ENCODE peak calls at places on chromosomes 7 and 10, in six cellular contexts. T, Q, X, D, I and N are unnamed samples.

GRCh38 chr7:95527033-95527775 is 41.5 kb downstream of the ASB4 start:
- DNase-seq in I (peak), D (no peak), Q (peak), X (peak), T (peak), N (peak)

GRCh38 chr10:62050941-62051433 is 149.5 kb downstream of the ARID5B start:
- DNase-seq in Q (no peak), D (peak), X (no peak), I (peak), T (peak), N (no peak)

GRCh38 chr7:107879400-107880035 is 11.5 kb upstream of the DLD start:
- DNase-seq in X (peak), D (no peak), Q (no peak), I (peak), T (peak), N (peak)

GRCh38 chr10:7165500-7166177 is 245.2 kb downstream of the SFMBT2 start:
- DNase-seq in D (no peak), I (no peak), T (no peak), X (no peak), Q (no peak), N (no peak)

GRCh38 chr10:13945760-13946460 is 359.1 kb downstream of the PRPF18 start:
- DNase-seq in Q (no peak), X (no peak), D (no peak), I (no peak), T (no peak), N (peak)

GRCh38 chr7:129494041-129494440 is 8.3 kb upstream of the SMKR1 start:
- DNase-seq in Q (no peak), D (peak), T (peak), X (no peak), I (peak), N (no peak)

GRCh38 chr7:18177815-18178660 is 150.4 kb upstream of the PRPS1L1 start:
- DNase-seq in X (no peak), I (no peak), D (no peak), Q (no peak), T (no peak), N (no peak)

GRCh38 chr7:22430457-22430856 is 69.5 kb downstream of the STEAP1B start:
- DNase-seq in I (no peak), T (peak), D (peak), X (no peak), Q (no peak), N (no peak)

GRCh38 chr7:44043902-44044301 is 600 bp upstream of the DBNL start:
- DNase-seq in D (no peak), X (peak), T (no peak), I (no peak), Q (no peak), N (no peak)